ENCODE peak calls at places on chromosomes 4 and X, in seven cellular contexts. Y is iPS-NIHi11; P is mesenchymal stem cell; K is CD8-positive, alpha-beta T cell; B is activated T-cell treated with anti-CD3 and anti-CD28 coated beads, Interleukin-2, amount 50 U/mL, for 72 hours; E is astrocyte of the spinal cord; O is stimulated activated CD4-positive, alpha-beta T cell treated with anti-CD3 and anti-CD28 coated beads, Interleukin-2, amount 100 ng/mL, for 4 hours. M is an unnamed sample.

GRCh38 chr4:128810871-128811570 is 1.5 kb downstream of the JADE1 start:
- DNase-seq in Y (peak; percentile 78), P (peak; percentile 82), K (peak; percentile 61), B (peak; percentile 85), E (peak; percentile 88), O (peak; percentile 83), M (peak; percentile 85)

GRCh38 chr4:925771-926500 is 6.2 kb downstream of the GAK start:
- DNase-seq in Y (no peak), P (no peak), K (no peak), B (no peak), E (no peak), O (no peak), M (no peak)

GRCh38 chr4:123953556-123953955 is 557.0 kb downstream of the SPRY1 start:
- DNase-seq in Y (no peak), P (no peak), K (no peak), B (no peak), E (no peak), O (no peak), M (peak; percentile 63)

GRCh38 chrX:38117485-38117884 is 103.2 kb downstream of the SRPX start:
- DNase-seq in Y (no peak), P (no peak), K (no peak), B (no peak), E (peak; percentile 57), O (no peak), M (peak; percentile 23)

GRCh38 chrX:134797390-134797700 is 139.1 kb upstream of the PLAC1 start:
- DNase-seq in Y (no peak), P (no peak), K (no peak), B (no peak), E (no peak), O (no peak), M (no peak)

GRCh38 chrX:51760657-51761056 is 17.4 kb downstream of the GSPT2 start:
- DNase-seq in Y (no peak), P (no peak), K (no peak), B (no peak), E (no peak), O (no peak), M (no peak)

GRCh38 chr4:38671594-38671943 is 7.6 kb downstream of the KLF3 start:
- DNase-seq in Y (no peak), P (no peak), K (no peak), B (peak; percentile 19), E (no peak), O (no peak), M (no peak)

GRCh38 chrX:38903093-38903492 is 101.8 kb downstream of the MID1IP1 start:
- DNase-seq in Y (no peak), P (no peak), K (no peak), B (no peak), E (no peak), O (no peak), M (no peak)

GRCh38 chr4:102614801-102615200 is 113.6 kb downstream of the NFKB1 start:
- DNase-seq in Y (no peak), P (no peak), K (no peak), B (no peak), E (no peak), O (no peak), M (peak; percentile 25)

GRCh38 chrX:127577884-127578283 is 474.3 kb downstream of the ACTRT1 start:
- DNase-seq in Y (no peak), P (no peak), K (no peak), B (no peak), E (no peak), O (no peak), M (no peak)

GRCh38 chr4:41510179-41510578 is 27.8 kb upstream of the LIMCH1 start:
- DNase-seq in Y (no peak), P (no peak), K (no peak), B (no peak), E (no peak), O (no peak), M (no peak)

GRCh38 chr4:120922390-120923200 is at the start of gene PRDM5:
- DNase-seq in Y (peak; percentile 87), P (peak; percentile 60), K (no peak), B (peak; percentile 29), E (peak; percentile 65), O (no peak), M (peak; percentile 61)

GRCh38 chr4:139884438-139884837 is 218.8 kb downstream of the MGST2 start:
- DNase-seq in Y (no peak), P (no peak), K (no peak), B (no peak), E (no peak), O (no peak), M (no peak)

M was measured in RPMI7951.